ENCODE peak calls at places on chromosomes 2 and 18, in five cellular contexts. E is HCT116, A is MM.1S, B is heart left ventricle, Z is body of pancreas. G is an unnamed sample. For H3K9me3, the result is how much of the 10 kb centered on the place peaks cover.

GRCh38 chr2:147869934-147870333 is 25.1 kb downstream of the ACVR2A start:
- DNase-seq in A (no peak), Z (no peak), B (no peak), E (no peak), G (no peak)

GRCh38 chr18:51953521-51953920 is 386.5 kb upstream of the DCC start:
- DNase-seq in Z (no peak), E (no peak), A (no peak), B (no peak), G (no peak)

GRCh38 chr18:77087391-77088141 is 45.0 kb downstream of the MBP start:
- DNase-seq in A (no peak), Z (peak), B (peak), E (no peak), G (no peak)

GRCh38 chr2:241865957-241866858 is 3.3 kb upstream of the RTP5 start:
- DNase-seq in A (no peak), Z (no peak), B (no peak), E (no peak), G (no peak)

GRCh38 chr2:18674309-18674708 is 84.9 kb upstream of the NT5C1B start:
- DNase-seq in E (no peak), B (no peak), Z (no peak), A (no peak), G (no peak)

GRCh38 chr18:59478591-59478990 is 119.5 kb upstream of the LMAN1 start:
- DNase-seq in B (no peak), Z (no peak), A (no peak), E (no peak), G (no peak)

GRCh38 chr2:33419548-33420255 is 56.7 kb upstream of the RASGRP3 start:
- DNase-seq in A (no peak), E (no peak), Z (no peak), B (no peak), G (no peak)

GRCh38 chr2:203612246-203612645 is 77.1 kb upstream of the RAPH1 start:
- DNase-seq in E (no peak), A (no peak), B (no peak), Z (no peak), G (no peak)

GRCh38 chr2:117523267-117523666 is 291.2 kb upstream of the DDX18 start:
- DNase-seq in A (peak), Z (peak), B (peak), E (no peak), G (no peak)

GRCh38 chr2:223306371-223306770 is 254.4 kb downstream of the KCNE4 start:
- DNase-seq in A (peak), B (no peak), Z (no peak), E (peak), G (no peak)

GRCh38 chr18:79919089-79919488 is 32.4 kb downstream of the SLC66A2 start:
- DNase-seq in E (no peak), A (no peak), Z (no peak), B (peak), G (no peak)

GRCh38 chr18:61322265-61322873 is 10.9 kb upstream of the CDH20 start:
- DNase-seq in E (peak), B (peak), Z (peak), A (peak), G (no peak)

GRCh38 chr2:176830362-176830761 is 382.2 kb upstream of the HNRNPA3 start:
- DNase-seq in Z (no peak), E (no peak), A (no peak), B (no peak), G (no peak)

GRCh38 chr2:7815726-7816125 is 866.1 kb upstream of the ID2 start:
- DNase-seq in E (no peak), B (no peak), A (no peak), Z (no peak), G (no peak)

GRCh38 chr18:34650121-34650545 is 60.0 kb upstream of the DTNA start:
- DNase-seq in B (no peak), Z (no peak), A (no peak), E (no peak), G (no peak)

GRCh38 chr18:58176915-58177717 is 133.1 kb downstream of the NEDD4L start:
- DNase-seq in A (no peak), Z (no peak), B (no peak), E (no peak), G (no peak)

GRCh38 chr2:73091164-73091563 is 19.7 kb upstream of the SFXN5 start:
- DNase-seq in E (no peak), A (no peak), B (no peak), Z (no peak), G (no peak)

GRCh38 chr2:121086450-121086849 is 198.6 kb downstream of the TFCP2L1 start:
- DNase-seq in B (no peak), E (no peak), Z (no peak), A (no peak), G (no peak)

GRCh38 chr2:187307606-187308005 is 140.4 kb downstream of the CALCRL start:
- DNase-seq in B (no peak), E (no peak), Z (no peak), A (no peak), G (no peak)

GRCh38 chr2:53353372-53354111 is 414.1 kb upstream of the CHAC2 start:
- DNase-seq in E (peak), B (no peak), Z (no peak), A (no peak), G (no peak)

DNA sequence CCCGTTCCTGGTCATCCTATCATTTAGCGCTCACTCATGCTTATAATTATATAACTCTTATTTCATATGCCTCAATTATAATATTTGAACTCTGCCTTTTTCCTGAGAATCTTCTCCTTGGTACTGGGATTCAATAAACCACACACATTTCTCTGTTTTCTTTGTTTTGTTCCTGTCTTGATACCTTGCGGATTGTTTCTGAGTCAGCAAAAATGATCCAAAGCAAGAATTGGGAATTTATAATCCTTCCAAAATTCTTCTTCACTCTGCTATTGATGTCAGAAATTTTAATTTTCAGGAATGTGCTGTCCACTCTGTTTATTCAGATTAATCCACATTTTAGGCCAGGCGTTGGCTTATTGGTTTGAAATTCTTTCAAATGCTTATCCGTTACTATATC is 886.0 kb downstream of the SUCLG1 start:
- DNase-seq in B (no peak), Z (no peak), E (no peak), A (no peak), G (no peak)
- H3K9me3 ChIP-seq in B (under half), Z (under half), E (under half), A (under half), G (under half)

DNA sequence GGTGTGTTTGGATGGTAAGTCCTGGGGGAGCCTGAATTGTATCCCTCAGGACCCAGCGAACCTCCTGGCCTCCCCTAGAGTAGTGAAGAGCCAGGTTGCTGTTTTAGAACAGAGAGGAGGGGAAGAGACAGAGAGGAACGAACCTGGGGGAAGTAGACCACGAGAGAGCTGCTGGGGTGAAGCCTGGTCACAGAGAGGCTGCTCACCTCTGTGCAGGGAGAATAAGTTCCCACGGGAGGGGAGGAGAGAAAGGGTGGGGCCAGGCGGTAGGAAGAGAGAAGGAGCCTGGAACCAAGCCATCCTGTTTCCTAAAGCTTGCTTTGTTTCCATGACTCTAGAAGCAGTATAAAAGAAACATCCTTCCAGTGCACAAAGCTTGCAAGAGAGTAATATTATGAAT is 147.9 kb downstream of the MYT1L start:
- DNase-seq in Z (no peak), B (peak), E (no peak), A (no peak), G (no peak)
- TF ChIP-seq CTCF in Z (no peak), B (no peak), E (no peak), A (no peak), G (no peak)

DNA sequence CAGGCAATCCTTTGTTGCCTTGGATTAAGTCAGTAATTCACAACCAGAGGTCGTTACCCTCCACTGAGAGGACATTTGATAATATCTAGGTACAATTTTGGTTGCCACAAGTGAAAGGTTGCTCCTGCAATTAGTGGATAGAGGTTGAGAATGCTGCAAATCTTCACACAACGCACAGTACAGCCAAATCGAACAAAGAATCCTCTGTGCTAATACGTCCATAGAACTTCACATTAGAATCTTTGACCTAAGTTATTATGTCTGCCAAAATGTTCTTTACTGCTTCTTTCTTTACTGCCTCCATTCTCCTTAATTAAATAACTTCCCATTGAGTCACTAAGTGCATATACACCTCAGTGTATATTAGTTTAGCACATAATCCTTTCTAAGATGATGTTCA is 879.5 kb downstream of the TRIB2 start:
- DNase-seq in A (no peak), E (no peak), B (no peak), Z (no peak), G (no peak)
- H3K9me3 ChIP-seq in A (under half), E (under half), B (under half), Z (under half), G (under half)

DNA sequence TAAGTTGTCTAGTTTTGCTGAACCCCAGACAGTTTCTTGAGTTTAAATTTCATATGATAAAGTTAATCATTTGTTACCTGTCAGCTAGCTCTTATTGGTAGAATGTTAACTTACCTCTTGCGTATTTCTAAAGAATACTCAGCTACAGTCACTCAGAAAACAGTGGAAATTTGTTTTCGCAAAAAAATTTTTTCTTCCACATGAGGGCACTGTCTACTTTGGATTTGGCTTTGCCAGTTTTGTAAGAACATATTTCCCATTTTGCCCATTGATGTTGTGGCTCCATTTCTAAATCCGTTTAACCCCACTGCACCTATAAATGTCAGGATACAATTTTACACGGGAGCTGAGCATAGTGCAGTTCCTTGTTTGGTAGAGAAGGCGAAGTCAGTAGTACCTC is 19.1 kb upstream of the GCFC2 start:
- DNase-seq in B (no peak), E (no peak), Z (no peak), A (peak), G (no peak)
- TF ChIP-seq CTCF in B (no peak), E (peak), Z (peak), A (peak), G (no peak)

GRCh38 chr2:230788554-230789175 is 76.0 kb downstream of the CAB39 start:
- DNase-seq in B (no peak), A (no peak), E (no peak), Z (no peak), G (no peak)
- H3K9me3 ChIP-seq in B (under half), A (under half), E (under half), Z (under half), G (under half)

GRCh38 chr2:21367421-21367820 is 243.7 kb downstream of the TDRD15 start:
- DNase-seq in B (no peak), A (no peak), E (no peak), Z (no peak), G (no peak)

GRCh38 chr2:21371499-21372003 is 247.8 kb downstream of the TDRD15 start:
- DNase-seq in B (no peak), Z (no peak), A (no peak), E (no peak), G (no peak)

GRCh38 chr2:21369787-21370186 is 246.0 kb downstream of the TDRD15 start:
- DNase-seq in Z (no peak), E (no peak), B (no peak), A (no peak), G (no peak)

DNA sequence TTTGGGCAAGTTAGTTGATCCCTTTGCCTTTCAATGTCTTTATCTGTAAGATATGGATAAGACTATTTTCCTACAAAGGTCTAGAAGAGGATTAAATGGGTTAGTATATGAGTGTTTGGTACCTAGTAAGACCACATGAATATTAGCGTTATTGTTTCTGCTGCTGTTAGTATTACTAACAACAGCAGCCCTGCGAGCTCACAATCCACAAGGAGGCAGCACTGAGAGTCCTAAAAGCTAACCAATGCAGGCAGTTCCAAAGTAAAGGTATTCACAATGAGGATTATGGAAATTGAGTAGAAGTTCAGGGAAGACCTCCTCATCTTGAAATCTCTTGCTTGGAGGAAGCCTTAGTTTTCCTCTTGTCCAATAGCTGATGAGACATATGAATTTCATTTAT is 248.9 kb downstream of the TDRD15 start:
- DNase-seq in A (no peak), E (no peak), Z (no peak), B (no peak), G (no peak)
- TF ChIP-seq CTCF in A (peak), E (no peak), Z (no peak), B (peak), G (no peak)

GRCh38 chr2:215215637-215216036 is 77.2 kb upstream of the ABCA12 start:
- DNase-seq in Z (no peak), E (no peak), B (no peak), A (no peak), G (no peak)
- H3K9me3 ChIP-seq in Z (under half), E (under half), B (under half), A (under half), G (under half)